ENCODE peak calls at places on chromosomes 12 and 14, in seven cellular contexts. One of them, this sample, is unnamed.
A peak's percentile ranks its signal among the peaks of the same experiment; 100 is the strongest.

GRCh38 chr12:6367969-6368892 is 7.1 kb downstream of the SCNN1A start:
- DNase-seq in fibroblast of lung: no peak
- DNase-seq in astrocyte: no peak
- DNase-seq in NT2/D1: no peak
- DNase-seq in MM.1S: peak; percentile 43
- DNase-seq in mammary epithelial cell: no peak
- DNase-seq in GM23248: no peak
- DNase-seq in this sample: no peak

GRCh38 chr12:54988402-54989054 is 4.0 kb upstream of the TESPA1 start:
- DNase-seq in fibroblast of lung: peak; percentile 48
- DNase-seq in GM23248: peak; percentile 20
- DNase-seq in MM.1S: peak; percentile 60
- DNase-seq in mammary epithelial cell: no peak
- DNase-seq in astrocyte: no peak
- DNase-seq in NT2/D1: no peak
- DNase-seq in this sample: no peak

GRCh38 chr12:19482551-19483109 is 43.3 kb downstream of the AEBP2 start:
- DNase-seq in NT2/D1: no peak
- DNase-seq in mammary epithelial cell: no peak
- DNase-seq in MM.1S: no peak
- DNase-seq in GM23248: no peak
- DNase-seq in fibroblast of lung: no peak
- DNase-seq in astrocyte: no peak
- DNase-seq in this sample: no peak

GRCh38 chr14:23080474-23080873 is 14.5 kb downstream of the ACIN1 start:
- DNase-seq in MM.1S: no peak
- DNase-seq in astrocyte: no peak
- DNase-seq in fibroblast of lung: no peak
- DNase-seq in NT2/D1: no peak
- DNase-seq in GM23248: no peak
- DNase-seq in mammary epithelial cell: no peak
- DNase-seq in this sample: no peak

GRCh38 chr12:123829561-123829960 is 67.5 kb downstream of the DNAH10 start:
- DNase-seq in MM.1S: no peak
- DNase-seq in NT2/D1: no peak
- DNase-seq in GM23248: no peak
- DNase-seq in mammary epithelial cell: no peak
- DNase-seq in fibroblast of lung: peak; percentile 14
- DNase-seq in astrocyte: no peak
- DNase-seq in this sample: no peak

GRCh38 chr12:6767592-6768384 is 1.6 kb downstream of the PTMS start:
- DNase-seq in fibroblast of lung: no peak
- DNase-seq in GM23248: peak; percentile 70
- DNase-seq in NT2/D1: no peak
- DNase-seq in mammary epithelial cell: peak; percentile 19
- DNase-seq in MM.1S: no peak
- DNase-seq in astrocyte: no peak
- DNase-seq in this sample: peak; percentile 68

GRCh38 chr12:96120359-96121100 is 73.6 kb upstream of the ELK3 start:
- DNase-seq in fibroblast of lung: peak; percentile 26
- DNase-seq in astrocyte: no peak
- DNase-seq in GM23248: no peak
- DNase-seq in mammary epithelial cell: no peak
- DNase-seq in NT2/D1: peak; percentile 36
- DNase-seq in MM.1S: no peak
- DNase-seq in this sample: no peak

GRCh38 chr14:33556382-33557121 is 394.3 kb downstream of the EGLN3 start:
- DNase-seq in astrocyte: peak; percentile 52
- DNase-seq in GM23248: peak; percentile 63
- DNase-seq in NT2/D1: no peak
- DNase-seq in fibroblast of lung: no peak
- DNase-seq in mammary epithelial cell: peak; percentile 63
- DNase-seq in MM.1S: no peak
- DNase-seq in this sample: no peak

GRCh38 chr12:123109319-123109772 is 41.5 kb downstream of the PITPNM2 start:
- DNase-seq in NT2/D1: no peak
- DNase-seq in fibroblast of lung: no peak
- DNase-seq in astrocyte: no peak
- DNase-seq in MM.1S: no peak
- DNase-seq in mammary epithelial cell: no peak
- DNase-seq in GM23248: no peak
- DNase-seq in this sample: no peak

GRCh38 chr12:64722835-64723234 is 36.4 kb downstream of the GNS start:
- DNase-seq in GM23248: no peak
- DNase-seq in mammary epithelial cell: no peak
- DNase-seq in NT2/D1: no peak
- DNase-seq in MM.1S: no peak
- DNase-seq in fibroblast of lung: no peak
- DNase-seq in astrocyte: no peak
- DNase-seq in this sample: no peak

GRCh38 chr12:18807714-18808113 is 69.8 kb downstream of the CAPZA3 start:
- DNase-seq in astrocyte: no peak
- DNase-seq in mammary epithelial cell: no peak
- DNase-seq in GM23248: no peak
- DNase-seq in MM.1S: no peak
- DNase-seq in NT2/D1: no peak
- DNase-seq in fibroblast of lung: no peak
- DNase-seq in this sample: no peak

GRCh38 chr14:58280954-58281787 is 17.2 kb upstream of the ARID4A start:
- DNase-seq in mammary epithelial cell: peak; percentile 88
- DNase-seq in astrocyte: peak; percentile 92
- DNase-seq in MM.1S: no peak
- DNase-seq in fibroblast of lung: peak; percentile 91
- DNase-seq in NT2/D1: no peak
- DNase-seq in GM23248: peak; percentile 85
- DNase-seq in this sample: no peak

GRCh38 chr12:85325452-85325851 is 45.4 kb downstream of the ALX1 start:
- DNase-seq in fibroblast of lung: no peak
- DNase-seq in MM.1S: no peak
- DNase-seq in mammary epithelial cell: no peak
- DNase-seq in GM23248: no peak
- DNase-seq in astrocyte: no peak
- DNase-seq in NT2/D1: no peak
- DNase-seq in this sample: no peak

GRCh38 chr12:27777141-27777540 is 2.9 kb upstream of the KLHL42 start:
- DNase-seq in fibroblast of lung: no peak
- DNase-seq in MM.1S: no peak
- DNase-seq in NT2/D1: no peak
- DNase-seq in GM23248: no peak
- DNase-seq in mammary epithelial cell: no peak
- DNase-seq in astrocyte: no peak
- DNase-seq in this sample: no peak

GRCh38 chr14:44962573-44963528 is 861 bp downstream of the TOGARAM1 start:
- DNase-seq in GM23248: peak; percentile 82
- DNase-seq in astrocyte: peak; percentile 41
- DNase-seq in MM.1S: peak; percentile 15
- DNase-seq in fibroblast of lung: peak; percentile 50
- DNase-seq in NT2/D1: no peak
- DNase-seq in mammary epithelial cell: peak; percentile 38
- DNase-seq in this sample: no peak

GRCh38 chr14:73768107-73768506 is 53.9 kb upstream of the PNMA1 start:
- DNase-seq in NT2/D1: no peak
- DNase-seq in astrocyte: no peak
- DNase-seq in fibroblast of lung: no peak
- DNase-seq in GM23248: no peak
- DNase-seq in mammary epithelial cell: no peak
- DNase-seq in MM.1S: no peak
- DNase-seq in this sample: no peak

GRCh38 chr14:92135269-92135668 is 13.5 kb downstream of the CPSF2 start:
- DNase-seq in mammary epithelial cell: peak; percentile 4
- DNase-seq in GM23248: peak; percentile 70
- DNase-seq in astrocyte: peak; percentile 14
- DNase-seq in fibroblast of lung: peak; percentile 66
- DNase-seq in MM.1S: no peak
- DNase-seq in NT2/D1: no peak
- DNase-seq in this sample: peak; percentile 31

GRCh38 chr12:15797818-15798217 is 8.6 kb upstream of the EPS8 start:
- DNase-seq in MM.1S: no peak
- DNase-seq in astrocyte: no peak
- DNase-seq in fibroblast of lung: no peak
- DNase-seq in GM23248: no peak
- DNase-seq in NT2/D1: no peak
- DNase-seq in mammary epithelial cell: peak; percentile 12
- DNase-seq in this sample: peak; percentile 55

GRCh38 chr12:56120158-56120846 is 2.2 kb downstream of the ZC3H10 start:
- DNase-seq in NT2/D1: no peak
- DNase-seq in MM.1S: no peak
- DNase-seq in fibroblast of lung: no peak
- DNase-seq in GM23248: no peak
- DNase-seq in astrocyte: peak; percentile 38
- DNase-seq in mammary epithelial cell: peak; percentile 69
- DNase-seq in this sample: no peak

GRCh38 chr14:65354715-65355114 is 57.8 kb upstream of the FUT8 start:
- DNase-seq in fibroblast of lung: no peak
- DNase-seq in mammary epithelial cell: peak; percentile 9
- DNase-seq in GM23248: no peak
- DNase-seq in NT2/D1: no peak
- DNase-seq in MM.1S: no peak
- DNase-seq in astrocyte: no peak
- DNase-seq in this sample: no peak

GRCh38 chr12:989751-990278 is 1.2 kb upstream of the ERC1 start:
- DNase-seq in astrocyte: peak; percentile 72
- DNase-seq in fibroblast of lung: peak; percentile 78
- DNase-seq in MM.1S: no peak
- DNase-seq in NT2/D1: no peak
- DNase-seq in GM23248: peak; percentile 88
- DNase-seq in mammary epithelial cell: peak; percentile 55
- DNase-seq in this sample: peak; percentile 66

GRCh38 chr14:68089146-68089715 is 269.7 kb downstream of the RAD51B start:
- DNase-seq in GM23248: peak; percentile 8
- DNase-seq in mammary epithelial cell: no peak
- DNase-seq in NT2/D1: no peak
- DNase-seq in astrocyte: peak; percentile 88
- DNase-seq in MM.1S: no peak
- DNase-seq in fibroblast of lung: peak; percentile 39
- DNase-seq in this sample: no peak

GRCh38 chr12:65952737-65953209 is 128.5 kb downstream of the HMGA2 start:
- DNase-seq in astrocyte: peak; percentile 62
- DNase-seq in mammary epithelial cell: peak; percentile 79
- DNase-seq in fibroblast of lung: peak; percentile 55
- DNase-seq in MM.1S: no peak
- DNase-seq in GM23248: peak; percentile 82
- DNase-seq in NT2/D1: no peak
- DNase-seq in this sample: peak; percentile 29

GRCh38 chr12:104738371-104738710 is 219.7 kb downstream of the SLC41A2 start:
- DNase-seq in NT2/D1: no peak
- DNase-seq in GM23248: no peak
- DNase-seq in mammary epithelial cell: peak; percentile 73
- DNase-seq in astrocyte: no peak
- DNase-seq in fibroblast of lung: no peak
- DNase-seq in MM.1S: no peak
- DNase-seq in this sample: no peak
- H3K9ac ChIP-seq in NT2/D1: no peak overlapping the region
- H3K9ac ChIP-seq in GM23248: no peak overlapping the region
- H3K9ac ChIP-seq in mammary epithelial cell: no peak overlapping the region
- H3K9ac ChIP-seq in astrocyte: no peak overlapping the region
- H3K9ac ChIP-seq in fibroblast of lung: no peak overlapping the region
- H3K9ac ChIP-seq in MM.1S: no peak overlapping the region
- H3K9ac ChIP-seq in this sample: no peak overlapping the region

GRCh38 chr14:20215196-20215595 is 8.3 kb upstream of the OR11H6 start:
- DNase-seq in GM23248: peak; percentile 44
- DNase-seq in fibroblast of lung: no peak
- DNase-seq in MM.1S: no peak
- DNase-seq in NT2/D1: no peak
- DNase-seq in astrocyte: no peak
- DNase-seq in mammary epithelial cell: no peak
- DNase-seq in this sample: no peak

GRCh38 chr14:20223410-20223809 is at the start of gene OR11H6:
- DNase-seq in astrocyte: no peak
- DNase-seq in NT2/D1: no peak
- DNase-seq in fibroblast of lung: no peak
- DNase-seq in mammary epithelial cell: no peak
- DNase-seq in GM23248: no peak
- DNase-seq in MM.1S: no peak
- DNase-seq in this sample: no peak

GRCh38 chr14:20219033-20219432 is 4.5 kb upstream of the OR11H6 start:
- DNase-seq in MM.1S: no peak
- DNase-seq in NT2/D1: no peak
- DNase-seq in astrocyte: no peak
- DNase-seq in GM23248: peak; percentile 24
- DNase-seq in fibroblast of lung: no peak
- DNase-seq in mammary epithelial cell: no peak
- DNase-seq in this sample: no peak
- H3K9ac ChIP-seq in MM.1S: no peak overlapping the region
- H3K9ac ChIP-seq in NT2/D1: no peak overlapping the region
- H3K9ac ChIP-seq in astrocyte: no peak overlapping the region
- H3K9ac ChIP-seq in GM23248: no peak overlapping the region
- H3K9ac ChIP-seq in fibroblast of lung: no peak overlapping the region
- H3K9ac ChIP-seq in mammary epithelial cell: no peak overlapping the region
- H3K9ac ChIP-seq in this sample: no peak overlapping the region

GRCh38 chr12:92971869-92972524 is 42.9 kb upstream of the EEA1 start:
- DNase-seq in MM.1S: no peak
- DNase-seq in astrocyte: peak; percentile 84
- DNase-seq in GM23248: peak; percentile 90
- DNase-seq in mammary epithelial cell: peak; percentile 54
- DNase-seq in fibroblast of lung: peak; percentile 93
- DNase-seq in NT2/D1: no peak
- DNase-seq in this sample: no peak
- H3K9ac ChIP-seq in MM.1S: no peak overlapping the region
- H3K9ac ChIP-seq in astrocyte: peak overlapping the region; percentile 38
- H3K9ac ChIP-seq in GM23248: peak overlapping the region; percentile 65
- H3K9ac ChIP-seq in mammary epithelial cell: no peak overlapping the region
- H3K9ac ChIP-seq in fibroblast of lung: no peak overlapping the region
- H3K9ac ChIP-seq in NT2/D1: no peak overlapping the region
- H3K9ac ChIP-seq in this sample: no peak overlapping the region

DNA sequence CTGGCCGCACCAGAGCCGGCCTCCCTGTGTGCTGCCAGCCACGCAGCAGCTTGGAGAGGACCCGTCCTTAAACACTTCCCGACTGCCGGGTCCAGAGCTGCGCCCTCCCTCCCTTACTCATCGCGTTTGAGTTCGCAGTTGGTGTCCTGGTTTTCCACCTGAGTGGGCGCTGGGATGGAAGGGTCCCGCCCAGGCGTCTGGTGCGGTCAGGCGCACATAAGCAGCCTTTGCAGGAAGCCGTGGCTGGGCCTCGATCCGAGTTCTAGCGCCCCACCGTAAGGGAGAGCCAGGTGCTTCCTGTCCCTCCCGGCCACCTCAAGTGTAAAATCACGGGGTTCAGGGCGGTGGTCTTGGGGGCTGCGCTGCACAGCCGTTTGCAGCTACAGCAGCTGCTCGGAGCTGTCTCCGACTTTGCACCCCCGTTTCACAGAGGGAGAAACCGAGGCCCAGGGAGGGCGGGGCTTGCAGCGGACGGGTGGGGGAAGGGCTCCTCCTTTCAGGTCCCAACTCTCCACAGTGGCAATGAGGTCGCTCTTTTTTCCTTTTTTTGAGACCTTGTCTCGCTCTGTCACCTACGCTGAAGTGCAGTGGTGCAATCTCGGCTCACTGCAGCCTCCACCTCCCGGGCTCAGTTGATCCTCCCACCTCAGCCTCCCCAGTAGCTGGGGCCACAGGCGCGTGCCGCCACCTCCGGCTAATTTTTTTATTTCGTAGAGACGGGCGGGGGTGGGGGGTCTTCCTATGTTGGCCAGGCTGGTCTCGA is 51.3 kb downstream of the LRCOL1 start:
- DNase-seq in fibroblast of lung: no peak
- DNase-seq in mammary epithelial cell: no peak
- DNase-seq in GM23248: no peak
- DNase-seq in MM.1S: peak; percentile 25
- DNase-seq in astrocyte: no peak
- DNase-seq in NT2/D1: no peak
- DNase-seq in this sample: no peak
- H3K9ac ChIP-seq in fibroblast of lung: no peak overlapping the region
- H3K9ac ChIP-seq in mammary epithelial cell: no peak overlapping the region
- H3K9ac ChIP-seq in GM23248: no peak overlapping the region
- H3K9ac ChIP-seq in MM.1S: no peak overlapping the region
- H3K9ac ChIP-seq in astrocyte: no peak overlapping the region
- H3K9ac ChIP-seq in NT2/D1: no peak overlapping the region
- H3K9ac ChIP-seq in this sample: no peak overlapping the region